ENCODE peak calls at places on chromosomes 11 and 22, in ten cellular contexts. N is stimulated activated CD8-positive, alpha-beta memory T cell treated with anti-CD3 and anti-CD28 coated beads, Interleukin-15, amount 100 ng/mL, for 48 hours; K is IMR-90; Q is endothelial cell of umbilical vein; B is HuH-7.5; C is CD4-positive, alpha-beta memory T cell; L is T-cell; E is EH; J is cardiac fibroblast; F is HTR-8/SVneo. A is an unnamed sample.

GRCh38 chr11:65355776-65356393 is 1.3 kb downstream of the TIGD3 start:
- DNase-seq in N (no peak), K (peak; percentile 33), Q (peak; percentile 26), B (no peak), C (no peak), L (no peak), E (peak; percentile 64), J (peak; percentile 50), F (no peak), A (no peak)

GRCh38 chr11:76314741-76315090 is 66.2 kb downstream of the THAP12 start:
- DNase-seq in N (no peak), K (peak; percentile 61), Q (no peak), B (no peak), C (no peak), L (no peak), E (peak; percentile 70), J (no peak), F (no peak), A (no peak)

GRCh38 chr11:104164028-104164520 is at the start of gene PDGFD:
- DNase-seq in N (peak; percentile 27), K (peak; percentile 70), Q (peak; percentile 89), B (peak; percentile 29), C (no peak), L (peak; percentile 17), E (peak; percentile 43), J (peak; percentile 91), F (peak; percentile 67), A (peak; percentile 79)

GRCh38 chr11:115222218-115222862 is 281.9 kb downstream of the CADM1 start:
- DNase-seq in N (peak; percentile 1), K (peak; percentile 98), Q (peak; percentile 40), B (no peak), C (no peak), L (no peak), E (peak; percentile 74), J (peak; percentile 7), F (peak; percentile 51), A (no peak)

GRCh38 chr11:8709002-8709672 is 26.5 kb downstream of the RPL27A start:
- DNase-seq in N (no peak), K (peak; percentile 95), Q (no peak), B (no peak), C (no peak), L (no peak), E (peak; percentile 99), J (peak; percentile 97), F (no peak), A (no peak)

GRCh38 chr11:3671334-3672254 is at the start of gene CHRNA10:
- DNase-seq in N (no peak), K (no peak), Q (no peak), B (no peak), C (no peak), L (no peak), E (no peak), J (no peak), F (no peak), A (no peak)

GRCh38 chr11:110168404-110168803 is 75.2 kb downstream of the ZC3H12C start:
- DNase-seq in N (no peak), K (no peak), Q (no peak), B (no peak), C (no peak), L (no peak), E (no peak), J (no peak), F (no peak), A (no peak)

GRCh38 chr11:101862410-101863233 is 52.2 kb upstream of the CEP126 start:
- DNase-seq in N (no peak), K (peak; percentile 79), Q (peak; percentile 71), B (peak; percentile 10), C (no peak), L (no peak), E (peak; percentile 90), J (peak; percentile 78), F (peak; percentile 62), A (peak; percentile 37)

GRCh38 chr11:120598517-120599209 is 87.1 kb downstream of the GRIK4 start:
- DNase-seq in N (no peak), K (no peak), Q (no peak), B (no peak), C (no peak), L (no peak), E (no peak), J (no peak), F (no peak), A (no peak)

GRCh38 chr22:46576556-46577351 is 39.3 kb upstream of the CELSR1 start:
- DNase-seq in N (peak; percentile 44), K (peak; percentile 35), Q (no peak), B (peak; percentile 82), C (peak; percentile 75), L (no peak), E (peak; percentile 56), J (peak; percentile 62), F (peak; percentile 41), A (peak; percentile 70)

GRCh38 chr11:116244889-116245288 is 527.9 kb downstream of the BUD13 start:
- DNase-seq in N (no peak), K (no peak), Q (no peak), B (no peak), C (no peak), L (no peak), E (no peak), J (no peak), F (no peak), A (no peak)

GRCh38 chr22:26673485-26673884 is 16.1 kb downstream of the MIAT start:
- DNase-seq in N (no peak), K (no peak), Q (no peak), B (no peak), C (no peak), L (no peak), E (peak; percentile 39), J (no peak), F (no peak), A (no peak)

GRCh38 chr22:37762389-37762836 is 45.3 kb upstream of the GCAT start:
- DNase-seq in N (no peak), K (no peak), Q (no peak), B (no peak), C (no peak), L (no peak), E (peak; percentile 36), J (no peak), F (no peak), A (no peak)